ENCODE peak calls at places on chromosomes 16 and 17, in five cellular contexts. J is WTC11; F is breast epithelium; Q is CD14-positive monocyte; W is activated CD8-positive, alpha-beta T cell treated with anti-CD3 and anti-CD28 coated beads for 36 hours. T is an unnamed sample.

GRCh38 chr17:34542700-34543336 is 36.6 kb upstream of the TMEM132E start:
- DNase-seq in J (peak), F (no peak), Q (no peak), W (peak), T (peak)

GRCh38 chr17:4822835-4823234 is 10.3 kb upstream of the MINK1 start:
- DNase-seq in J (no peak), F (no peak), Q (no peak), W (no peak), T (no peak)

GRCh38 chr17:37610971-37611370 is 1.8 kb upstream of the SYNRG start:
- DNase-seq in J (no peak), F (no peak), Q (no peak), W (no peak), T (no peak)

GRCh38 chr17:77566566-77566965 is 391.9 kb upstream of the TNRC6C start:
- DNase-seq in J (no peak), F (peak), Q (no peak), W (no peak), T (no peak)

GRCh38 chr16:442976-443375 is 17.5 kb downstream of the RAB11FIP3 start:
- DNase-seq in J (no peak), F (no peak), Q (no peak), W (no peak), T (no peak)

GRCh38 chr17:3006801-3007200 is 56.6 kb downstream of the OR1D5 start:
- DNase-seq in J (no peak), F (no peak), Q (no peak), W (no peak), T (no peak)

GRCh38 chr17:51764387-51764971 is 394.0 kb downstream of the CA10 start:
- DNase-seq in J (peak), F (peak), Q (no peak), W (peak), T (no peak)

GRCh38 chr17:21475555-21475954 is 99.4 kb downstream of the KCNJ12 start:
- DNase-seq in J (no peak), F (no peak), Q (no peak), W (no peak), T (no peak)

GRCh38 chr16:50635505-50636392 is 45.4 kb downstream of the SNX20 start:
- DNase-seq in J (peak), F (no peak), Q (no peak), W (peak), T (no peak)

GRCh38 chr16:14286381-14287230 is 215.5 kb downstream of the MRTFB start:
- DNase-seq in J (peak), F (no peak), Q (no peak), W (peak), T (no peak)

GRCh38 chr17:39740357-39741111 is 2.8 kb downstream of the GRB7 start:
- DNase-seq in J (peak), F (peak), Q (no peak), W (peak), T (peak)

GRCh38 chr16:64990101-64990500 is 131.8 kb downstream of the CDH11 start:
- DNase-seq in J (no peak), F (no peak), Q (no peak), W (no peak), T (no peak)

GRCh38 chr16:2341456-2342447 is 1.2 kb upstream of the ABCA3 start:
- DNase-seq in J (peak), F (no peak), Q (no peak), W (no peak), T (no peak)

GRCh38 chr16:2340564-2341455 is at the start of gene ABCA3:
- DNase-seq in J (peak), F (peak), Q (peak), W (peak), T (peak)

GRCh38 chr16:2343211-2343610 is 2.7 kb upstream of the ABCA3 start:
- DNase-seq in J (no peak), F (no peak), Q (no peak), W (no peak), T (no peak)

GRCh38 chr16:2337431-2338296 is 2.9 kb downstream of the ABCA3 start:
- DNase-seq in J (no peak), F (no peak), Q (no peak), W (no peak), T (no peak)

GRCh38 chr16:2339521-2340484 is 725 bp downstream of the ABCA3 start:
- DNase-seq in J (peak), F (no peak), Q (no peak), W (peak), T (peak)
- TF ChIP-seq CTCF in J (no peak), F (no peak), Q (no peak), W (no peak), T (no peak)

GRCh38 chr16:54932737-54933254 is 2.1 kb downstream of the IRX5 start:
- DNase-seq in J (peak), F (no peak), Q (no peak), W (no peak), T (no peak)
- TF ChIP-seq CTCF in J (no peak), F (no peak), Q (no peak), W (no peak), T (no peak)

GRCh38 chr16:31016018-31016417 is 5.6 kb upstream of the STX1B start:
- DNase-seq in J (no peak), F (no peak), Q (no peak), W (no peak), T (no peak)
- TF ChIP-seq CTCF in J (no peak), F (no peak), Q (no peak), W (no peak), T (no peak)

DNA sequence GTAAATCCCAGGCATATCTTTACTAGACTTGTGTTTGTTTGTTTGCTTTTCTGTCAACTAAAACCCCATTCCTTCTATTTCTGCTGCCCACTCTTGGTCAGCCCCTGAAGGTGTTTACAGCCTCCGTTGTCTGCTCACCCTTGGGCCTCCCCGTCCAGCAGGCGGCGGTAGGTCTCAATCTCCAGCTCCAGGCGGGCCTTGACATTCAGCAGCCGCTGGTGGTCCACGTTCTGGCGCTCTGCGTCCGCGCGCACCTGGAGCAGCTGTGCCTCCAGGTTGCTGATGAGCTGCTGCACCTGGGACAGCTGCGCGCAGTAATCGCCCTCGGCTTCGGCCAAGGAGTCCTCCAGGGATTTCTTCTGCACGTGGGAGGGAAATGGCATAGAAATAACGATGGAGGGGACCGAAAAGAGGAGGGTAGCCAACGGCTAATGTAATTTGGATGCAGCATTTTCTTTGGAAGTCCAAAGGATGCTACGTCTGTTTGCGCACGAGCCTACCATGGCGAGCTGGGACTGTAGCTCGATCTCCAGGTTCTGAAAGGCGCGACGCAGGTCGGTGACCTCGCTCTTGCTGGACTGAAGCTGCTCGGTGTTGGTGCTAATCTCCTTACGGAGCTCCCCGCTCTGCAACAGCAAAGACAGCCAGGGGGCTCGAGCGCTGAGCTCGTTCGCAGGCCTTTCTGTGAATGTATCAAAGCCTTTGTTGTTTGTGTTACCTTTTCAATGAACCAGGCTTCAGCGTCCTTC is 3.9 kb downstream of the KRT12 start:
- DNase-seq in J (peak), F (no peak), Q (no peak), W (peak), T (no peak)
- TF ChIP-seq CTCF in J (peak), F (no peak), Q (no peak), W (peak), T (no peak)

DNA sequence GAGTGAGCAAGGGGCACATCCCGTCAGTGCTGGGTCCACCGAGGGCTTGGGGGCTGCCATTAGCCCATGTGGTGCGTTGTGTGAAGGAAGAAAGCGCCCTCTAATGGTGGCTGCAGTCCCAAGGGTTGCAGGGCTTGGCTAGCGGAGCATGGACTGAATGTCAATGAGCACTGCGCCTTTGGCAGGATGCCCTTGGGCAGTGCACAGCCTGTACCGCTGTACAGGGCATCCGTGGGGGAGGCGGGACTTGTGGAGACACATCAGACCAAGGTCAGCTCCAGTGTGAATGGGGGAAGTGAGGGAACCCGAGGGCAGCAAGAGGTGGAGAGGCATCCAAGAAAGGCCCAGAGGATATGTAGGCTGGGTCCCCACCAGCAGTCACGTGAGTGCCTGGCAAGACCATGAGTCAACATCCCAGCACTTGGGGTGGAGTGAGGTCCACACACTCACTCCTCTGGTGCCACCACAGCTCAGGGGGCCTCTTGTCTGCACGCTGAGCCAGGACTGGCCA is 75.5 kb upstream of the MED9 start:
- DNase-seq in J (peak), F (no peak), Q (peak), W (peak), T (no peak)
- TF ChIP-seq CTCF in J (peak), F (no peak), Q (no peak), W (peak), T (no peak)

GRCh38 chr17:81371910-81372760 is 23.1 kb upstream of the BAHCC1 start:
- DNase-seq in J (peak), F (no peak), Q (peak), W (no peak), T (no peak)
- TF ChIP-seq CTCF in J (no peak), F (no peak), Q (peak), W (no peak), T (no peak)

GRCh38 chr16:17585449-17586080 is 114.8 kb upstream of the XYLT1 start:
- DNase-seq in J (no peak), F (no peak), Q (no peak), W (no peak), T (no peak)

GRCh38 chr16:17591655-17592405 is 121.1 kb upstream of the XYLT1 start:
- DNase-seq in J (no peak), F (no peak), Q (no peak), W (peak), T (no peak)

GRCh38 chr16:17590711-17591654 is 120.2 kb upstream of the XYLT1 start:
- DNase-seq in J (no peak), F (no peak), Q (no peak), W (peak), T (no peak)

DNA sequence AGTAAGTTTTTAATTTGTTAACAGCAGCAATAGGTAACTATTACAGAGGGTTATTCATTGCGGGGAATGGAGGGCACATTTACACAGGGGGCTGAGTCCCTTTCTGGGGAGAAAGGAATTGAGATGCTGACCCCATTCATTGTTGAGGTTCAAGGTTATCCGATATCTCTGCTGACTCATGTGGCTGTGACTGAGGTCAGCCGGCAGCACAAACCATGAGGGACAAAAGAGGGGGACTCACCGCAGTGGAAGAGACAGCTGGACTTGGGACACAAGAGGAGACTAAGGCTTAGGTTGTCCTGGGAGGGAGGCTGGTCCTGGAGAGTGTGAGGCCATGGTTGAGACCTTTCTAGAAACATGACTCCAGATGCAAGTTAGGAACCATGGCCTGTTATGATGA is 119.1 kb upstream of the XYLT1 start:
- DNase-seq in J (no peak), F (no peak), Q (no peak), W (no peak), T (no peak)
- TF ChIP-seq CTCF in J (no peak), F (no peak), Q (no peak), W (no peak), T (no peak)

DNA sequence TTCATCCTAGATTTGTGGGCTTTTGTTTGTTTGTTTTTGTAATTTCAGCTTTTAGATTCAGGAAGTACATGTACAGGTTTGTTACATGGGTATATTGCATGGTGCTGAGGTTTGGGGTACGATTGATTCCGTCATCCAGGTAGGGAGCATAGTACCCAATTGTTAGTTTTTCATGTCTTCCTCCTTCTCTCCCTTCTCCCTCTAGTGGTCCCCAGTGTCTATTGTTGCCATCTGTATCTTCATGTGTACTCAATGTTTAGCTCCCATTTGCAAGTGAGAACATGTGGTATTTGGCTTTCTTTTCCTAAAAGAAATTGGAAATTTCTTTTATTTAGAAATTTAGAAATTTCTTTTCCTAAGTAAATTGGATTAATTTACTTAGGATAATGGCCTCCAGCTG is 37.1 kb upstream of the BCAS3 start:
- DNase-seq in J (no peak), F (no peak), Q (no peak), W (no peak), T (no peak)
- TF ChIP-seq CTCF in J (peak), F (no peak), Q (peak), W (no peak), T (no peak)

GRCh38 chr17:45427181-45427835 is 5.4 kb downstream of the ARHGAP27 start:
- DNase-seq in J (no peak), F (no peak), Q (no peak), W (no peak), T (no peak)
- TF ChIP-seq CTCF in J (no peak), F (no peak), Q (no peak), W (no peak), T (no peak)

DNA sequence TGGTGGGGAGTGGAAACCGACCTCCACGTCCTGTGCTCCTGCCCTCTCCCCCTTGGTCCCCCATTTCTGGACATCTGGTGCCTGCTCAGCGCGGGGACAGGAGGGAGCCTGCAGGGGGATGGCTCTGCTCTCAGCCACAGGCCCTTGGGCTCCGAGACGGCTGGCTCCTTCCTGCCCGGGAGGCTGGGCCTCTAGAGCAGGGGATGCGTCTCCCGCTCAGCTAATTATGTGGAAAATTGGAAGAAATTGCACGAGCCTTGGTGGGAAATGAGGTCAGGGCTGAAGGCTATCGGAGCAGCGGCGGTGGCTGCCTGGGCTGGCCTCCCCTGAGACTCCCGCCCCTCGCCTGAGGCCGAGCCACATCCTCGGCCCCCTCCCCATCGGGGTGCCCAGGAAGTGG is 154.6 kb upstream of the CIBAR2 start:
- DNase-seq in J (no peak), F (no peak), Q (no peak), W (no peak), T (no peak)
- TF ChIP-seq CTCF in J (no peak), F (no peak), Q (no peak), W (no peak), T (no peak)

T was measured in omental fat pad.